ENCODE peak calls at places on chromosomes 5 and 9, in six cellular contexts. T, I, Q, N, K and B are unnamed samples.

GRCh38 chr9:84397822-84398221 is 57.3 kb upstream of the SLC28A3 start:
- DNase-seq in T (no peak), I (no peak), Q (no peak), N (no peak), K (no peak), B (peak)

GRCh38 chr5:6296524-6296923 is 81.8 kb downstream of the MED10 start:
- DNase-seq in T (no peak), I (no peak), Q (no peak), N (no peak), K (no peak), B (no peak)

GRCh38 chr9:79572891-79573696 is 1.3 kb downstream of the TLE4 start:
- DNase-seq in T (no peak), I (peak), Q (peak), N (no peak), K (peak), B (no peak)

GRCh38 chr9:84170521-84171141 is 169.9 kb downstream of the SLC28A3 start:
- DNase-seq in T (peak), I (no peak), Q (peak), N (no peak), K (peak), B (peak)

GRCh38 chr5:54727874-54728273 is 210.3 kb downstream of the SNX18 start:
- DNase-seq in T (no peak), I (no peak), Q (no peak), N (peak), K (no peak), B (no peak)

GRCh38 chr5:1108008-1108864 is 3.6 kb downstream of the SLC12A7 start:
- DNase-seq in T (no peak), I (no peak), Q (peak), N (no peak), K (no peak), B (no peak)

GRCh38 chr5:87258507-87258906 is 9.2 kb upstream of the RASA1 start:
- DNase-seq in T (no peak), I (no peak), Q (no peak), N (no peak), K (no peak), B (no peak)

GRCh38 chr5:116507941-116508655 is 66.5 kb downstream of the SEMA6A start:
- DNase-seq in T (no peak), I (no peak), Q (no peak), N (no peak), K (no peak), B (no peak)

GRCh38 chr5:59791131-59791485 is 102.4 kb downstream of the PDE4D start:
- DNase-seq in T (no peak), I (no peak), Q (no peak), N (no peak), K (no peak), B (no peak)

GRCh38 chr9:105957830-105958229 is 263.5 kb downstream of the TMEM38B start:
- DNase-seq in T (peak), I (no peak), Q (no peak), N (no peak), K (peak), B (peak)

GRCh38 chr5:547086-547924 is 23.1 kb upstream of the SLC9A3 start:
- DNase-seq in T (no peak), I (no peak), Q (peak), N (no peak), K (no peak), B (no peak)

GRCh38 chr9:33791117-33791516 is 4.2 kb upstream of the PRSS3 start:
- DNase-seq in T (peak), I (no peak), Q (no peak), N (no peak), K (no peak), B (peak)

GRCh38 chr9:110922145-110922544 is 116.1 kb downstream of the LPAR1 start:
- DNase-seq in T (no peak), I (no peak), Q (no peak), N (no peak), K (no peak), B (no peak)